ENCODE peak calls at places on chromosomes 3 and 15, in five cellular contexts. H, D, K, Z and J are unnamed samples.

GRCh38 chr3:112233083-112233482 is 60.9 kb downstream of the SLC9C1 start:
- DNase-seq in H (no peak), D (no peak), K (no peak), Z (no peak), J (no peak)

GRCh38 chr3:171286580-171287249 is 173.5 kb downstream of the TNIK start:
- DNase-seq in H (no peak), D (no peak), K (no peak), Z (no peak), J (no peak)

GRCh38 chr3:53161345-53161819 is 373 bp downstream of the PRKCD start:
- DNase-seq in H (no peak), D (peak; percentile 69), K (peak; percentile 73), Z (no peak), J (peak; percentile 14)

GRCh38 chr3:43153189-43154083 is 47.6 kb upstream of the POMGNT2 start:
- DNase-seq in H (peak; percentile 31), D (peak; percentile 69), K (no peak), Z (no peak), J (no peak)

GRCh38 chr3:194138098-194138474 is 2.1 kb downstream of the HES1 start:
- DNase-seq in H (no peak), D (no peak), K (no peak), Z (no peak), J (no peak)

GRCh38 chr3:179179256-179179655 is 31.1 kb downstream of the PIK3CA start:
- DNase-seq in H (no peak), D (no peak), K (no peak), Z (no peak), J (no peak)

GRCh38 chr15:87816016-87816415 is 440.5 kb downstream of the NTRK3 start:
- DNase-seq in H (no peak), D (no peak), K (no peak), Z (no peak), J (no peak)

GRCh38 chr15:45417303-45417950 is 39.1 kb upstream of the GATM start:
- DNase-seq in H (no peak), D (no peak), K (no peak), Z (no peak), J (no peak)

GRCh38 chr15:66476535-66476934 is 21.0 kb downstream of the SNAPC5 start:
- DNase-seq in H (no peak), D (no peak), K (no peak), Z (no peak), J (peak; percentile 54)

GRCh38 chr3:172129868-172130751 is 90.7 kb downstream of the FNDC3B start:
- DNase-seq in H (no peak), D (peak; percentile 91), K (peak; percentile 89), Z (peak; percentile 98), J (peak; percentile 56)

GRCh38 chr3:89617706-89618105 is 510.3 kb downstream of the EPHA3 start:
- DNase-seq in H (no peak), D (no peak), K (no peak), Z (no peak), J (no peak)

GRCh38 chr3:42024578-42025387 is 62.9 kb upstream of the ULK4 start:
- DNase-seq in H (no peak), D (no peak), K (no peak), Z (no peak), J (no peak)

GRCh38 chr15:90839187-90840071 is 29.0 kb upstream of the FURIN start:
- DNase-seq in H (no peak), D (no peak), K (no peak), Z (no peak), J (peak; percentile 86)

GRCh38 chr3:193214445-193214844 is 26.6 kb upstream of the PLAAT1 start:
- DNase-seq in H (no peak), D (no peak), K (no peak), Z (no peak), J (no peak)

GRCh38 chr15:63509933-63510547 is 5.6 kb downstream of the USP3 start:
- DNase-seq in H (no peak), D (no peak), K (no peak), Z (no peak), J (no peak)

GRCh38 chr3:70108072-70108471 is 108.5 kb downstream of the SAMMSON start:
- DNase-seq in H (no peak), D (no peak), K (no peak), Z (no peak), J (peak; percentile 28)